ENCODE peak calls at places on chromosomes 2 and 18, in six cellular contexts. F, S, C, Z, E and O are unnamed samples. For H3K9me3, the result is how much of the 10 kb centered on the place peaks cover.

GRCh38 chr2:171958475-171958874 is 36.2 kb downstream of the HAT1 start:
- DNase-seq in Z (no peak), E (no peak), C (no peak), F (no peak), S (peak), O (peak)

GRCh38 chr2:96320326-96321229 is 4.5 kb upstream of the ITPRIPL1 start:
- DNase-seq in C (no peak), F (no peak), S (no peak), E (no peak), Z (no peak), O (no peak)

GRCh38 chr2:43221660-43222471 is 4.5 kb downstream of the ZFP36L2 start:
- DNase-seq in F (peak), Z (peak), C (peak), S (peak), E (peak), O (peak)

GRCh38 chr2:24793752-24794477 is 690 bp downstream of the CENPO start:
- DNase-seq in Z (no peak), E (no peak), F (no peak), C (no peak), S (peak), O (peak)

GRCh38 chr2:159362816-159363251 is 76.3 kb upstream of the WDSUB1 start:
- DNase-seq in Z (no peak), F (no peak), E (no peak), C (no peak), S (no peak), O (peak)

GRCh38 chr2:207318071-207318683 is 152.4 kb upstream of the KLF7 start:
- DNase-seq in E (no peak), S (no peak), F (no peak), Z (no peak), C (no peak), O (peak)

GRCh38 chr2:235640900-235641299 is 147.1 kb downstream of the AGAP1 start:
- DNase-seq in C (no peak), E (no peak), S (no peak), F (no peak), Z (no peak), O (no peak)

GRCh38 chr2:135839713-135840112 is 2.7 kb upstream of the LCT start:
- DNase-seq in E (peak), F (no peak), Z (no peak), C (no peak), S (peak), O (peak)

GRCh38 chr2:203824653-203825052 is 42.9 kb upstream of the CTLA4 start:
- DNase-seq in E (no peak), F (no peak), Z (no peak), S (no peak), C (no peak), O (no peak)

GRCh38 chr2:203823179-203823578 is 44.4 kb upstream of the CTLA4 start:
- DNase-seq in E (no peak), S (no peak), C (no peak), F (no peak), Z (no peak), O (no peak)

GRCh38 chr2:203826704-203827103 is 40.9 kb upstream of the CTLA4 start:
- DNase-seq in C (no peak), E (no peak), F (no peak), S (no peak), Z (no peak), O (no peak)

GRCh38 chr2:203822240-203822639 is 45.3 kb upstream of the CTLA4 start:
- DNase-seq in Z (no peak), S (no peak), E (no peak), C (no peak), F (no peak), O (no peak)

GRCh38 chr2:203824057-203824456 is 43.5 kb upstream of the CTLA4 start:
- DNase-seq in S (no peak), E (no peak), F (no peak), Z (no peak), C (no peak), O (no peak)
- H3K9me3 ChIP-seq in S (under half), E (under half), F (under half), Z (under half), C (under half), O (under half)

GRCh38 chr2:85185431-85185940 is 52.3 kb downstream of the TCF7L1 start:
- DNase-seq in Z (no peak), F (no peak), E (no peak), C (no peak), S (no peak), O (peak)

GRCh38 chr2:85189606-85190270 is 56.5 kb downstream of the TCF7L1 start:
- DNase-seq in S (no peak), C (no peak), Z (no peak), F (no peak), E (no peak), O (no peak)

GRCh38 chr2:85184990-85185389 is 51.8 kb downstream of the TCF7L1 start:
- DNase-seq in F (no peak), S (no peak), Z (no peak), E (no peak), C (no peak), O (no peak)

GRCh38 chr2:85188852-85189251 is 55.7 kb downstream of the TCF7L1 start:
- DNase-seq in S (no peak), Z (no peak), C (no peak), E (peak), F (no peak), O (peak)

GRCh38 chr2:85187069-85187468 is 53.9 kb downstream of the TCF7L1 start:
- DNase-seq in C (no peak), Z (no peak), E (no peak), F (no peak), S (no peak), O (peak)
- H3K4me3 ChIP-seq in C (no peak), Z (no peak), E (no peak), F (no peak), S (no peak), O (no peak)

DNA sequence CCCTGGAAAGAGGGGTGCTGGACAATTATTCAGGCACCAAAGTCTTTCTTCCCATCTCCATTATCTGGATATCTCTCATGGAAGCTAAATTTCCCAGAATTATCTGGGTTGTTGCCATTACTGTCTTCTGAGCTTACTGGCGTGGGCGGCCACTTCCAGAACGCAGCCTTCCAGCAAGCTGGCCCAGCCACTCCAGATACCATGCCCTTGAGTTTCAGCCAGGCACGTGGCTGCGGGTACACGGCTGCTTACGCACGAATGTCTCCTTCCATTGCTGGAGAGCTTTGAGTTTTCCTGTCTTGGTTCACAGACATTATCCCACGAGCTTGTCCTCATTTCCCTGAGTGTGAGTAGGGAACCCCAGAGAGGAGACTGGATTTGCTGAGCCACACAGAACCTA is 32.7 kb downstream of the CELF4 start:
- DNase-seq in F (no peak), E (no peak), C (no peak), Z (no peak), S (no peak), O (no peak)
- H3K9me3 ChIP-seq in F (under half), E (under half), C (under half), Z (under half), S (under half), O (under half)

GRCh38 chr2:120313695-120314615 is 32.0 kb upstream of the INHBB start:
- DNase-seq in Z (no peak), C (no peak), F (no peak), S (no peak), E (no peak), O (no peak)
- H3K4me3 ChIP-seq in Z (no peak), C (peak), F (peak), S (peak), E (no peak), O (peak)

DNA sequence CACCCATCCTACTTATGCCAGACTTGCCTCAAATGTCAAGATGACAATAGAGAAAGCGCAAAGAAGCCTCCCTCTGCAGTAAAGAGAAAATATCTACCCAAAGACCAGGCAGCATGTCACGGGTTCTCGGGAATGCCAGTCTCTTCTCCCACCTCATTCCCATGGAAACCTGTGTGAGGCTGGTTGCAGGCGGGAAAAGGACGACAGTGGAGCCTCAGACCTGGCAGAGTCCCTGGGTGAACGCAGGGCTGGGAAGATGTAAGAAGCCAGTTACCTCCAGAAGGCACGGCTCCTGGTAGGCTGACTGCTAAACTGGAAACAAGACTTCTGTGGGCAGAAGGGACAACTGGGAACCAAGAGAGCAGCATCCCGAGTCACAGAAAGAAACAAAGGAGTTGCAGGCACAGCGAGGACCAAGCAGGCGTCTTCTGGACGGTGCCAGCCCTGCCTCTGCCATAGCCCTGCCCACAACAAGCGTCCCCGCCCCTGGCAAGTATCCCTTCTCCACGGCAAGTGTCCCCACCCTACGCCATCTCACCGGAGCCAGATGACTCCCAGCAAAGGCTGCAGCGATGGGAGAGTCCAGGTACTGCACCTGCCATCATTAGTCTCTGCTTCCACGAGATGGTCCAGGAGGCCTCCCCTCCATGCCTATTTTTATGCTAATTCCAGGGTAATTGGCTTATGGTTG is 440.8 kb upstream of the MYT1L start:
- DNase-seq in Z (no peak), F (no peak), E (no peak), S (no peak), C (no peak), O (no peak)
- H3K9me3 ChIP-seq in Z (under half), F (under half), E (under half), S (under half), C (under half), O (under half)

GRCh38 chr2:7061921-7062320 is 144.7 kb downstream of the RNF144A start:
- DNase-seq in F (no peak), S (no peak), C (no peak), Z (no peak), E (no peak), O (no peak)

GRCh38 chr2:7057865-7058400 is 140.7 kb downstream of the RNF144A start:
- DNase-seq in Z (no peak), F (no peak), E (no peak), C (no peak), S (peak), O (no peak)

GRCh38 chr2:7060602-7061435 is 143.6 kb downstream of the RNF144A start:
- DNase-seq in C (no peak), Z (no peak), S (no peak), E (no peak), F (no peak), O (no peak)

GRCh38 chr2:7061436-7061779 is 144.2 kb downstream of the RNF144A start:
- DNase-seq in E (no peak), F (no peak), C (no peak), S (no peak), Z (no peak), O (no peak)

GRCh38 chr2:7060156-7060555 is 142.9 kb downstream of the RNF144A start:
- DNase-seq in S (no peak), Z (no peak), C (no peak), F (no peak), E (no peak), O (no peak)
- H3K4me3 ChIP-seq in S (no peak), Z (no peak), C (no peak), F (no peak), E (no peak), O (no peak)

GRCh38 chr2:169388161-169388560 is 25.8 kb upstream of the LRP2 start:
- DNase-seq in C (no peak), Z (no peak), E (no peak), F (no peak), S (no peak), O (no peak)
- H3K9me3 ChIP-seq in C (under half), Z (under half), E (under half), F (under half), S (under half), O (under half)

GRCh38 chr18:74456017-74456408 is 1.1 kb downstream of the DIPK1C start:
- DNase-seq in Z (no peak), E (no peak), S (no peak), C (no peak), F (no peak), O (no peak)

GRCh38 chr18:74456409-74457042 is 582 bp downstream of the DIPK1C start:
- DNase-seq in F (no peak), E (no peak), S (no peak), C (no peak), Z (peak), O (no peak)

GRCh38 chr18:74455386-74455785 is 1.7 kb downstream of the DIPK1C start:
- DNase-seq in S (no peak), E (no peak), C (no peak), F (no peak), Z (no peak), O (no peak)

GRCh38 chr18:74457743-74458465 is 796 bp upstream of the DIPK1C start:
- DNase-seq in E (no peak), S (no peak), Z (no peak), C (no peak), F (no peak), O (no peak)

GRCh38 chr18:74457043-74457742 is at the start of gene DIPK1C:
- DNase-seq in F (no peak), S (peak), E (no peak), C (no peak), Z (peak), O (no peak)
- H3K4me3 ChIP-seq in F (peak), S (no peak), E (no peak), C (peak), Z (peak), O (no peak)

GRCh38 chr18:78303519-78303918 is 676.1 kb upstream of the SALL3 start:
- DNase-seq in S (no peak), C (no peak), F (no peak), E (no peak), Z (no peak), O (no peak)
- H3K9me3 ChIP-seq in S (under half), C (under half), F (under half), E (under half), Z (under half), O (under half)